ENCODE peak calls at places on chromosomes 6 and 20, in five cellular contexts. F is CD4-positive, CD25-positive, alpha-beta regulatory T cell; Q is left ventricle myocardium inferior; D is cardiac muscle cell; C is CD8-positive, alpha-beta memory T cell. V is an unnamed sample.

GRCh38 chr6:157449610-157450009 is 68.6 kb downstream of the ZDHHC14 start:
- DNase-seq in F (no peak), Q (no peak), D (no peak), C (no peak), V (no peak)

GRCh38 chr6:136593748-136594490 is 43.7 kb upstream of the MAP7 start:
- DNase-seq in F (peak; percentile 31), Q (no peak), D (peak; percentile 98), C (no peak), V (no peak)

GRCh38 chr6:42241915-42242314 is 24.3 kb upstream of the MRPS10 start:
- DNase-seq in F (no peak), Q (no peak), D (no peak), C (no peak), V (no peak)

GRCh38 chr20:59765599-59766177 is 161.3 kb downstream of the PHACTR3 start:
- DNase-seq in F (no peak), Q (no peak), D (peak; percentile 1), C (no peak), V (no peak)

GRCh38 chr20:56380375-56380774 is 11.6 kb downstream of the AURKA start:
- DNase-seq in F (no peak), Q (no peak), D (peak; percentile 82), C (no peak), V (no peak)

GRCh38 chr6:32432050-32432450 is 7.6 kb upstream of the HLA-DRA start:
- DNase-seq in F (peak; percentile 46), Q (no peak), D (peak; percentile 58), C (no peak), V (no peak)

GRCh38 chr20:20821496-20822260 is 109.2 kb upstream of the RALGAPA2 start:
- DNase-seq in F (no peak), Q (no peak), D (no peak), C (no peak), V (no peak)

GRCh38 chr6:137850816-137851602 is 16.1 kb upstream of the TNFAIP3 start:
- DNase-seq in F (no peak), Q (no peak), D (no peak), C (no peak), V (no peak)

GRCh38 chr20:16661738-16662137 is 68.1 kb upstream of the SNRPB2 start:
- DNase-seq in F (no peak), Q (no peak), D (peak; percentile 13), C (no peak), V (no peak)

GRCh38 chr20:50335105-50335504 is 144.5 kb downstream of the CEBPB start:
- DNase-seq in F (no peak), Q (no peak), D (peak; percentile 57), C (no peak), V (no peak)

DNA sequence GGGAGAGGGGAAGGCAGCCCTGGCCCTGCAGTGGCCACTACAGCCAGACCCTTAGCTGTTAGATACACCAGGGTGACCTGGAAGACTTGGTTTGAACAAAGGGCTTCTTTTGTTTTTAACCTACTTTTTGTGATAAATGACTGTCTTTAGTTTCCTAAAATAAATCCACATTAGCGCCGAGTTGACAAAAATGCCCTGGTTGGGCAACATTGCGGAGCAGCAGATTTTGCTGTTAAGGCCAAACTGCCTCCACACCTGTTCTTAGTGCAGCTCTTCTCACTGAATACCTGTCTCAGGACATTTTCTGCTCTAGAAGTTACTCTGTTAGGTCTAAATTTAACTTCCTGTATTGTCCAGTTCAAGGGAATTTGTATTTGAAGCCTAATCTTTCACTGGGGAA is 42.7 kb downstream of the FAM50B start:
- DNase-seq in F (no peak), Q (no peak), D (no peak), C (no peak), V (no peak)
- H3K27ac ChIP-seq in F (no peak overlapping the region), Q (peak overlapping the region; percentile 49), D (no peak overlapping the region), C (no peak overlapping the region), V (no peak overlapping the region)

GRCh38 chr20:3934628-3935027 is 45.4 kb downstream of the PANK2 start:
- DNase-seq in F (no peak), Q (no peak), D (no peak), C (no peak), V (no peak)
- H3K27ac ChIP-seq in F (no peak overlapping the region), Q (peak overlapping the region; percentile 81), D (peak overlapping the region; percentile 68), C (no peak overlapping the region), V (no peak overlapping the region)

GRCh38 chr6:35368038-35368887 is 25.9 kb downstream of the PPARD start:
- DNase-seq in F (no peak), Q (no peak), D (peak; percentile 46), C (no peak), V (peak; percentile 32)
- H3K27ac ChIP-seq in F (peak overlapping the region; percentile 42), Q (no peak overlapping the region), D (no peak overlapping the region), C (no peak overlapping the region), V (peak overlapping the region; percentile 45)

GRCh38 chr20:3222635-3223600 is 13.6 kb downstream of the ITPA start:
- DNase-seq in F (peak; percentile 51), Q (peak; percentile 70), D (no peak), C (no peak), V (peak; percentile 67)
- H3K27ac ChIP-seq in F (no peak overlapping the region), Q (no peak overlapping the region), D (no peak overlapping the region), C (no peak overlapping the region), V (peak overlapping the region; percentile 55)

DNA sequence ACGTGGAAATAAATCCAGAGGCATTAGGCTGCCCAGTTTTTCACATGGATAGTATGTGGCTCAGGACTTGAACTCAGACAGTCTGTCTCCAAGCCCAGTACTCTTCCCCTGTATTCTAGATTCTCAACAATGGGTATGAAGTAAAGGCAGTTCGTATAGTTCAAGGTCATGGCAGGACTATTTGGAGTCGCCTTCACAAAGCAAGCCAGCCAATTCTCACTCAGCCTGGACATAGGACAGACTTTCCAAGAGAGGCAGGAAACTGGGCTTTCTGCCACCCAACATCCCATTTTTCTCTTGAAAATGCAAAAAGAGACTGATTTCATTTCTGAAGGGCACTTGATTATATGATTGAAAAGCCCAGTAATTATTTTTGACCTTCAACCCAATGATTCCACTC is 111.0 kb downstream of the EDN1 start:
- DNase-seq in F (no peak), Q (no peak), D (peak; percentile 21), C (no peak), V (no peak)
- H3K27ac ChIP-seq in F (no peak overlapping the region), Q (no peak overlapping the region), D (no peak overlapping the region), C (no peak overlapping the region), V (no peak overlapping the region)

DNA sequence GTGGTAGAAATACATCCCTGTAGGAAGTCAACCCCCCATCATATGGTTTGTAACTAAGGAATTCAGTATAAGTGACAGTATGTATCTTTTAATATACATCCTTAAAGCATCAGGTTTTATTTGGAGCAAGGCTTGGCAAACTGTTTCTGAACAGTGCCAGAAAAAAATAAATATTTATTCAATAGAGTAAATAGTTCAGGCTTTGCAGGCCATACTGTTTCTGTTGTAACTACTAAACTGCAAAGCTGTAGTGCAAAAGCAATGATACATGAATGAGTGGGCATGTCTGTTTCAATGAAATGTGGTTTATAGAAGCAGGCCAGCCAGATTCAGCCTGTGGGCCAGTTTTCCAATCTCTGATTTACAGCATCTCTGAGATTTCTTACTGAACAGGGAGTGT is 978 bp downstream of the MEI4 start:
- DNase-seq in F (no peak), Q (no peak), D (no peak), C (no peak), V (no peak)
- H3K27ac ChIP-seq in F (no peak overlapping the region), Q (no peak overlapping the region), D (no peak overlapping the region), C (no peak overlapping the region), V (no peak overlapping the region)

DNA sequence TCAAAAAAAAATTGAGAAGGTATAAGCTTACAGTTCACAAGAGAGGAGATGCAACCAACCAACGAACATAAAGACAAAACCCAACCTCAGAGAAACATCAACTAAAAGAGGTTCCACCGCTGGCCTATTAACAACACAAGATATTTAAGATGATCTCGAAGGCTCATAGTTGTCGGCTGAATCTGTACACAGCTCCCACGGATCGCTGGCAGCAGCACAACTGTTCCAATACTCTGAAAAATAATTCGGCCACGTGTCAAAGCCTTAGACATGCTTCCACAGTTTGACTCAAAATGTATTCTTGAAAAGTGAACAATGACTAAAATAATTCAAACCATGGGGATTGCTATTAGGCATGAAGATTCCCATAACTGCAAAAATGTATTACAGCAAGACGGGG is 13.7 kb downstream of the EXOC2 start:
- DNase-seq in F (no peak), Q (no peak), D (no peak), C (no peak), V (no peak)
- H3K27ac ChIP-seq in F (no peak overlapping the region), Q (no peak overlapping the region), D (no peak overlapping the region), C (no peak overlapping the region), V (no peak overlapping the region)

GRCh38 chr6:17478946-17479345 is 85.6 kb downstream of the CAP2 start:
- DNase-seq in F (no peak), Q (no peak), D (no peak), C (no peak), V (no peak)
- H3K27ac ChIP-seq in F (no peak overlapping the region), Q (peak overlapping the region; percentile 36), D (peak overlapping the region; percentile 89), C (no peak overlapping the region), V (no peak overlapping the region)

GRCh38 chr6:28863607-28864320 is 60.0 kb downstream of the TRIM27 start:
- DNase-seq in F (peak; percentile 87), Q (peak; percentile 47), D (peak; percentile 85), C (peak; percentile 55), V (peak; percentile 87)
- H3K27ac ChIP-seq in F (peak overlapping the region; percentile 36), Q (peak overlapping the region; percentile 34), D (no peak overlapping the region), C (peak overlapping the region; percentile 78), V (peak overlapping the region; percentile 75)

V was measured in naive thymus-derived CD4-positive, alpha-beta T cell.